ENCODE peak calls at places on chromosomes 16 and 17, in four cellular contexts. R is cerebellum; N is stimulated activated CD4-positive, alpha-beta T cell treated with anti-CD3 and anti-CD28 coated beads, Interleukin-2, amount 100 ng/mL, for 48 hours; V is NCI-H1436. O is an unnamed sample.

GRCh38 chr17:35684046-35684802 is 47.2 kb upstream of the RASL10B start:
- DNase-seq in R (no peak), N (no peak), V (no peak), O (no peak)

GRCh38 chr17:78294776-78295175 is 63.3 kb downstream of the TMEM235 start:
- DNase-seq in R (no peak), N (no peak), V (no peak), O (no peak)

GRCh38 chr16:30066882-30067583 is 1.5 kb downstream of the ALDOA start:
- DNase-seq in R (no peak), N (no peak), V (no peak), O (no peak)

GRCh38 chr17:55324296-55324978 is 59.7 kb downstream of the HLF start:
- DNase-seq in N (no peak), R (no peak), V (no peak), O (no peak)

GRCh38 chr16:12573730-12574383 is 229.8 kb downstream of the CPPED1 start:
- DNase-seq in N (peak), R (no peak), V (peak), O (no peak)

GRCh38 chr16:12231666-12232065 is 255.1 kb downstream of the SNX29 start:
- DNase-seq in R (no peak), V (no peak), N (no peak), O (no peak)

GRCh38 chr16:27417047-27417671 is 15.2 kb downstream of the IL21R start:
- DNase-seq in R (no peak), V (no peak), N (no peak), O (no peak)

GRCh38 chr17:76659928-76660614 is 16.5 kb upstream of the ST6GALNAC1 start:
- DNase-seq in R (no peak), V (peak), N (no peak), O (no peak)

GRCh38 chr16:14539631-14540030 is 90.4 kb downstream of the PARN start:
- DNase-seq in V (no peak), R (no peak), N (no peak), O (no peak)

GRCh38 chr16:86527366-86527765 is 17.0 kb downstream of the FOXF1 start:
- DNase-seq in N (no peak), V (no peak), R (no peak), O (no peak)

O was measured in HAP-1.